ENCODE peak calls at places on chromosomes 13 and 19, in seven cellular contexts. One of them, this sample, is unnamed.

GRCh38 chr13:39062004-39062403 is 23.7 kb downstream of the NHLRC3 start:
- DNase-seq in SW 1271: no peak
- DNase-seq in immature natural killer cell: no peak
- DNase-seq in H7: no peak
- DNase-seq in T-cell: no peak
- DNase-seq in hypothalamus: no peak
- DNase-seq in HCT116: no peak
- DNase-seq in this sample: no peak

GRCh38 chr19:50658438-50659317 is 9.4 kb downstream of the C19orf81 start:
- DNase-seq in immature natural killer cell: peak; percentile 46
- DNase-seq in hypothalamus: peak; percentile 68
- DNase-seq in SW 1271: peak; percentile 44
- DNase-seq in T-cell: peak; percentile 37
- DNase-seq in H7: peak; percentile 100
- DNase-seq in HCT116: peak; percentile 68
- DNase-seq in this sample: peak; percentile 95

GRCh38 chr13:100541882-100542545 is 46.6 kb downstream of the GGACT start:
- DNase-seq in SW 1271: no peak
- DNase-seq in T-cell: no peak
- DNase-seq in H7: no peak
- DNase-seq in HCT116: no peak
- DNase-seq in immature natural killer cell: no peak
- DNase-seq in hypothalamus: no peak
- DNase-seq in this sample: no peak

GRCh38 chr19:5288347-5288739 is 52.3 kb downstream of the PTPRS start:
- DNase-seq in T-cell: no peak
- DNase-seq in hypothalamus: no peak
- DNase-seq in immature natural killer cell: no peak
- DNase-seq in HCT116: no peak
- DNase-seq in H7: no peak
- DNase-seq in SW 1271: no peak
- DNase-seq in this sample: no peak

GRCh38 chr19:49315111-49315510 is 9.9 kb downstream of the SLC6A16 start:
- DNase-seq in hypothalamus: no peak
- DNase-seq in immature natural killer cell: no peak
- DNase-seq in T-cell: no peak
- DNase-seq in SW 1271: no peak
- DNase-seq in HCT116: no peak
- DNase-seq in H7: no peak
- DNase-seq in this sample: no peak

GRCh38 chr13:73090116-73090811 is 31.5 kb downstream of the KLF5 start:
- DNase-seq in T-cell: no peak
- DNase-seq in HCT116: peak; percentile 96
- DNase-seq in H7: peak; percentile 30
- DNase-seq in immature natural killer cell: no peak
- DNase-seq in hypothalamus: no peak
- DNase-seq in SW 1271: peak; percentile 29
- DNase-seq in this sample: peak; percentile 17

GRCh38 chr19:6501740-6502648 is at the start of gene TUBB4A:
- DNase-seq in hypothalamus: peak; percentile 55
- DNase-seq in SW 1271: no peak
- DNase-seq in immature natural killer cell: peak; percentile 19
- DNase-seq in HCT116: no peak
- DNase-seq in T-cell: no peak
- DNase-seq in H7: peak; percentile 93
- DNase-seq in this sample: peak; percentile 50

GRCh38 chr19:46963093-46963734 is 56.4 kb upstream of the NPAS1 start:
- DNase-seq in T-cell: no peak
- DNase-seq in HCT116: no peak
- DNase-seq in SW 1271: peak; percentile 29
- DNase-seq in hypothalamus: no peak
- DNase-seq in immature natural killer cell: no peak
- DNase-seq in H7: no peak
- DNase-seq in this sample: no peak

GRCh38 chr13:97205465-97205864 is 16.7 kb upstream of the MBNL2 start:
- DNase-seq in H7: no peak
- DNase-seq in hypothalamus: no peak
- DNase-seq in SW 1271: no peak
- DNase-seq in immature natural killer cell: no peak
- DNase-seq in T-cell: no peak
- DNase-seq in HCT116: no peak
- DNase-seq in this sample: no peak

GRCh38 chr19:18893573-18894253 is 2.2 kb downstream of the CERS1 start:
- DNase-seq in hypothalamus: no peak
- DNase-seq in HCT116: no peak
- DNase-seq in SW 1271: no peak
- DNase-seq in T-cell: no peak
- DNase-seq in immature natural killer cell: no peak
- DNase-seq in H7: no peak
- DNase-seq in this sample: no peak

GRCh38 chr13:21949818-21950429 is 279.1 kb downstream of the FGF9 start:
- DNase-seq in HCT116: no peak
- DNase-seq in immature natural killer cell: no peak
- DNase-seq in hypothalamus: no peak
- DNase-seq in H7: no peak
- DNase-seq in T-cell: no peak
- DNase-seq in SW 1271: no peak
- DNase-seq in this sample: no peak

This sample was measured in WTC11.